ENCODE peak calls at places on chromosomes 13 and 19, in nine cellular contexts. N is fibroblast of lung; G is Caco-2; L is GM12865; Q is breast epithelium; W is left ventricle myocardium inferior; C is astrocyte of the spinal cord; X is HCT116; T is CD8-positive, alpha-beta T cell. J is an unnamed sample.

GRCh38 chr19:33246729-33247440 is 21.2 kb upstream of the SLC7A10 start:
- DNase-seq in N (no peak), Q (no peak), W (no peak), X (no peak), G (no peak), T (no peak), L (no peak), C (no peak), J (peak)

GRCh38 chr13:38685974-38686571 is 804 bp upstream of the FREM2 start:
- DNase-seq in W (no peak), Q (no peak), L (peak), N (peak), T (no peak), X (no peak), G (peak), C (peak), J (peak)

GRCh38 chr13:113601166-113602070 is 16.9 kb downstream of the TFDP1 start:
- DNase-seq in L (no peak), N (no peak), Q (no peak), G (no peak), X (no peak), W (no peak), T (no peak), C (no peak), J (peak)

GRCh38 chr19:14826006-14826405 is 9.0 kb downstream of the OR7A5 start:
- DNase-seq in C (no peak), X (no peak), W (no peak), T (no peak), Q (no peak), G (no peak), N (no peak), L (no peak), J (no peak)

GRCh38 chr13:33125821-33126570 is 109.8 kb downstream of the KL start:
- DNase-seq in L (no peak), N (peak), X (peak), C (peak), G (peak), W (peak), T (no peak), Q (peak), J (no peak)

GRCh38 chr13:19071161-19071936 is 110.3 kb downstream of the TUBA3C start:
- DNase-seq in W (no peak), Q (peak), N (no peak), G (no peak), L (no peak), C (no peak), T (no peak), X (no peak), J (no peak)

GRCh38 chr19:54883228-54883627 is 9.2 kb downstream of the FCAR start:
- DNase-seq in X (no peak), W (no peak), T (no peak), Q (no peak), C (no peak), G (no peak), N (no peak), L (no peak), J (no peak)

GRCh38 chr13:37208052-37208451 is 102.6 kb upstream of the CSNK1A1L start:
- DNase-seq in C (peak), X (no peak), T (no peak), L (no peak), Q (no peak), N (peak), W (no peak), G (no peak), J (no peak)

GRCh38 chr19:10044390-10044789 is 31.1 kb downstream of the RDH8 start:
- DNase-seq in G (no peak), L (peak), Q (no peak), W (no peak), T (no peak), N (no peak), X (peak), C (no peak), J (no peak)

GRCh38 chr19:29111581-29111980 is 101.4 kb downstream of the UQCRFS1 start:
- DNase-seq in X (no peak), L (no peak), N (no peak), C (no peak), G (no peak), Q (no peak), T (no peak), W (no peak), J (no peak)

GRCh38 chr19:49502866-49503581 is 6.8 kb downstream of the RPS11 start:
- DNase-seq in L (peak), C (peak), Q (no peak), T (no peak), W (no peak), N (peak), X (peak), G (peak), J (no peak)

GRCh38 chr19:39166571-39167391 is 30.0 kb upstream of the NCCRP1 start:
- DNase-seq in W (peak), T (no peak), Q (peak), C (no peak), G (peak), X (no peak), N (no peak), L (no peak), J (peak)

GRCh38 chr19:38219221-38219620 is 4.8 kb downstream of the DPF1 start:
- DNase-seq in X (no peak), G (no peak), C (no peak), L (no peak), W (no peak), T (no peak), N (no peak), Q (no peak), J (no peak)

GRCh38 chr19:3818918-3819317 is 32.7 kb upstream of the MATK start:
- DNase-seq in W (no peak), N (no peak), T (no peak), Q (no peak), X (no peak), G (no peak), L (no peak), C (no peak), J (no peak)

GRCh38 chr13:38657191-38657590 is 29.7 kb upstream of the FREM2 start:
- DNase-seq in T (no peak), L (no peak), X (no peak), G (no peak), N (peak), W (no peak), Q (no peak), C (peak), J (no peak)

GRCh38 chr13:96817336-96817941 is 176.8 kb downstream of the OXGR1 start:
- DNase-seq in Q (no peak), G (no peak), N (peak), W (no peak), C (peak), X (peak), L (peak), T (no peak), J (no peak)

GRCh38 chr19:35030257-35031071 is at the start of gene SCN1B:
- DNase-seq in X (peak), L (peak), C (peak), Q (no peak), T (peak), N (peak), G (peak), W (peak), J (peak)

GRCh38 chr13:22451345-22451744 is 729.4 kb upstream of the SGCG start:
- DNase-seq in G (no peak), W (peak), N (no peak), X (no peak), L (no peak), C (no peak), T (no peak), Q (peak), J (no peak)

GRCh38 chr19:17725422-17726078 is 6.3 kb downstream of the MAP1S start:
- DNase-seq in T (no peak), L (no peak), Q (no peak), N (no peak), C (no peak), W (no peak), G (no peak), X (no peak), J (no peak)

GRCh38 chr19:9793051-9793591 is 24.6 kb upstream of the ZNF846 start:
- DNase-seq in Q (peak), W (peak), X (no peak), G (peak), N (peak), C (peak), L (peak), T (peak), J (no peak)

GRCh38 chr13:98848736-98849135 is 96.3 kb upstream of the SLC15A1 start:
- DNase-seq in L (no peak), Q (no peak), X (no peak), T (no peak), W (no peak), N (peak), C (peak), G (no peak), J (no peak)

GRCh38 chr13:24199016-24199415 is 38.5 kb downstream of the SPATA13 start:
- DNase-seq in N (no peak), L (no peak), W (no peak), Q (no peak), T (no peak), C (no peak), G (no peak), X (no peak), J (peak)

GRCh38 chr13:24288870-24289269 is 20.5 kb upstream of the C1QTNF9 start:
- DNase-seq in L (no peak), C (peak), N (no peak), Q (no peak), W (no peak), T (no peak), G (no peak), X (no peak), J (no peak)

GRCh38 chr13:106416645-106417044 is 118.8 kb downstream of the EFNB2 start:
- DNase-seq in X (no peak), C (no peak), W (no peak), G (peak), Q (no peak), N (no peak), L (peak), T (no peak), J (no peak)

GRCh38 chr13:83088858-83089257 is 793.4 kb downstream of the SLITRK1 start:
- DNase-seq in W (no peak), L (peak), Q (no peak), T (no peak), G (no peak), N (no peak), X (no peak), C (no peak), J (no peak)

GRCh38 chr19:43464089-43464775 is 1.2 kb downstream of the LYPD3 start:
- DNase-seq in C (no peak), L (no peak), T (peak), G (no peak), W (peak), X (no peak), N (no peak), Q (peak), J (peak)

GRCh38 chr13:110250258-110250891 is 56.6 kb downstream of the COL4A1 start:
- DNase-seq in N (peak), X (no peak), C (peak), W (peak), L (no peak), G (no peak), T (no peak), Q (no peak), J (no peak)

GRCh38 chr13:95552208-95552538 is 347 bp upstream of the CLDN10 start:
- DNase-seq in G (no peak), L (no peak), T (no peak), W (no peak), Q (no peak), C (no peak), X (no peak), N (no peak), J (no peak)
- H3K4me3 ChIP-seq in G (no peak), L (no peak), T (no peak), W (peak), Q (no peak), C (peak), X (no peak), N (no peak), J (peak)

DNA sequence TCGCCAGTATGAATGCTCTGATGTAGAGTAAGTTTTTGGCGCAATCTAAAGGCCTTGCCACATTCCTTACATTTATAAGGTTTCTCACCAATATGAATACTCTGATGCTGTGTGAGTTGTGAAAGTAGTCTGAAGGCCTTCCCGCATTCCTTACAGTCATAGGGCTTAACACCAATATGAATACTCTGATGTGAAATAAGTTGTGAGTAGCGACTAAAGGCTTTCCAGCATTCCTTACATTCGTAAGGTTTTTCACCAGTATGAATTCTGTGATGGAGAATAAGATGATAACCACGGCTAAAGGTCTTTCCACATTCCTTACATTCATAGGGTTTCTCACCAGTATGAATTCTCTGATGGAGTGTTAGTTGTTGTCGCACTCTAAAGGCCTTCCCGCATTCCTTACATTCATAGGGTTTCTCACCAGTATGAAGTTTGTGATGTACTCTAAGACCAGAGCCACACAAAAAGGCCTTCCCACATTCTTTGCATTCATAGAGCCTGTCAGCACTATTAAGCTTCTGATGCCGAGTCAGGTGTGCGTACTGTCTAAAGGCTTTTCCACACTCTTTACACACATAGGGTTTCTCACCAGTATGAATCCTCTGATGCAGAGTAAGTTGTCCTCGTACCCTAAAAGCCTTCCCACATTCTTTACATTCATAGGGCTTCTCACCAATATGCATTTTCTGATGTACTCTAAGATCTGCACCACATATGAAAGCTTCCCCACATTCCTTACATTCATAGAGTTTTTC is 14.1 kb upstream of the ZFP14 start:
- DNase-seq in W (no peak), X (no peak), T (no peak), C (no peak), N (no peak), Q (no peak), G (no peak), L (no peak), J (no peak)
- H3K4me3 ChIP-seq in W (no peak), X (no peak), T (no peak), C (no peak), N (no peak), Q (no peak), G (no peak), L (no peak), J (no peak)

GRCh38 chr19:1258161-1258492 is 9.7 kb downstream of the MIDN start:
- DNase-seq in W (no peak), X (no peak), C (no peak), N (no peak), Q (no peak), L (no peak), T (no peak), G (no peak), J (no peak)
- H3K4me3 ChIP-seq in W (peak), X (no peak), C (no peak), N (no peak), Q (no peak), L (peak), T (no peak), G (no peak), J (peak)

GRCh38 chr19:42021185-42021584 is 27.2 kb upstream of the ATP1A3 start:
- DNase-seq in T (no peak), W (no peak), N (no peak), Q (no peak), G (no peak), X (no peak), L (no peak), C (no peak), J (no peak)

GRCh38 chr19:42023121-42023942 is 29.3 kb upstream of the ATP1A3 start:
- DNase-seq in Q (no peak), T (no peak), N (peak), X (peak), C (no peak), W (no peak), G (peak), L (peak), J (no peak)

GRCh38 chr19:42023943-42024260 is 29.9 kb upstream of the ATP1A3 start:
- DNase-seq in C (no peak), N (no peak), Q (no peak), G (no peak), T (no peak), X (no peak), W (no peak), L (no peak), J (no peak)

GRCh38 chr19:42022616-42023015 is 28.6 kb upstream of the ATP1A3 start:
- DNase-seq in G (no peak), X (no peak), C (no peak), Q (no peak), T (no peak), L (no peak), N (no peak), W (no peak), J (no peak)

GRCh38 chr19:42024622-42025111 is 30.6 kb upstream of the ATP1A3 start:
- DNase-seq in N (peak), L (no peak), W (peak), C (no peak), G (no peak), Q (peak), X (no peak), T (no peak), J (no peak)
- H3K4me3 ChIP-seq in N (no peak), L (no peak), W (no peak), C (no peak), G (no peak), Q (no peak), X (no peak), T (no peak), J (no peak)

DNA sequence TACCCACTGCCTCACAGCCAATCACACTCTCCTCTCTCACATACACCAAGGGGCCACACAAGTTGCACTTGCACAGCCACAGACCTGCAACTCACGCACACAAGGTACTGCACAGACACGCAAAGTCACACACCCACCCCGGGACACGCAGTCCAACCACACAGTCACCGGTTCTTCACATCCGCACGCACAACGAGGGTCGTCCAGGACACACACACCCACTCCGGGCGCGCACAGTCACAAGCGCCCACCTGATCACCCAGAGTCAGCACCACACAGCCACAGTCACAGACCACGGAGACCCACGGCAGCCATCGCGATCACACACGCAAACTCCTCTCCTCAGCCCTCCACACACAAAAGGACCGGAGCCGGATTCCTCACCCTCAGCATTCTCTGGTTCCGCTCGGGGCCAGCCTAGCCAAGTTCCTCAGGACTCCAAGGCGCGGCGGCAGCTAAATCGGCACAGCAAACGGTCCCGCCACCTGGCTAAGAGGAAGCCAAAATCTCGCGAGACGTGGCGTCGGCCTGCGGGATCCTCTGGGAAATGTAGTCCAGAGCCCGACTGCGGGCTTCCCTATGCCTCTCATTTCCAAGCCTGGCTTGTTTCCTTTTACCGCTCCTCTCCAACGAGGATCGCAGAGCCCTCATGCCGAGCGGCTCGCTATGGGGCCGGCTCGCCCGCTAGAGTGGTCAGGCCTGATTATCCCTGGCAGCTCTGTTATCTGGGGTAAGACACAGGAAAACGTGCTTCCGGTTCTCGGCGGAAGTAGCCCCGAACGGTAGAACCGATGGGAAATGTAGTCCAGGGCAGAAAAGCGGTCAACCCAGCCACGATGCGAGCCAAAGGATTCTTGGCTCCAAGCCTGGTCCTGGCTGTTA is at the start of gene ZNF850:
- DNase-seq in Q (peak), N (peak), L (peak), W (peak), X (peak), C (peak), T (peak), G (peak), J (peak)
- H3K4me3 ChIP-seq in Q (peak), N (peak), L (peak), W (peak), X (peak), C (peak), T (peak), G (peak), J (peak)